ENCODE peak calls at places on chromosomes 7 and 10, in five cellular contexts. One of them, this sample, is unnamed.

GRCh38 chr7:117212969-117213877 is 109.6 kb downstream of the WNT2 start:
- DNase-seq in stimulated activated CD4-positive, alpha-beta T cell treated with anti-CD3 and anti-CD28 coated beads, Interleukin-12 subunit alpha, Interleukin-12 subunit beta, amount 100 ng/mL, for 4 hours: peak; percentile 17
- DNase-seq in fibroblast of pulmonary artery: peak; percentile 77
- DNase-seq in hypothalamus: no peak
- DNase-seq in transverse colon: peak; percentile 43
- DNase-seq in this sample: peak; percentile 51

GRCh38 chr7:12738665-12739064 is 51.2 kb downstream of the ARL4A start:
- DNase-seq in stimulated activated CD4-positive, alpha-beta T cell treated with anti-CD3 and anti-CD28 coated beads, Interleukin-12 subunit alpha, Interleukin-12 subunit beta, amount 100 ng/mL, for 4 hours: no peak
- DNase-seq in transverse colon: no peak
- DNase-seq in fibroblast of pulmonary artery: no peak
- DNase-seq in hypothalamus: no peak
- DNase-seq in this sample: no peak

GRCh38 chr10:116164291-116164690 is 108.7 kb downstream of the GFRA1 start:
- DNase-seq in stimulated activated CD4-positive, alpha-beta T cell treated with anti-CD3 and anti-CD28 coated beads, Interleukin-12 subunit alpha, Interleukin-12 subunit beta, amount 100 ng/mL, for 4 hours: no peak
- DNase-seq in fibroblast of pulmonary artery: no peak
- DNase-seq in transverse colon: no peak
- DNase-seq in hypothalamus: no peak
- DNase-seq in this sample: no peak

GRCh38 chr7:122352454-122352853 is 47.9 kb upstream of the FEZF1 start:
- DNase-seq in hypothalamus: no peak
- DNase-seq in stimulated activated CD4-positive, alpha-beta T cell treated with anti-CD3 and anti-CD28 coated beads, Interleukin-12 subunit alpha, Interleukin-12 subunit beta, amount 100 ng/mL, for 4 hours: no peak
- DNase-seq in transverse colon: no peak
- DNase-seq in fibroblast of pulmonary artery: no peak
- DNase-seq in this sample: no peak

GRCh38 chr10:102230264-102230860 is 4.3 kb downstream of the ELOVL3 start:
- DNase-seq in stimulated activated CD4-positive, alpha-beta T cell treated with anti-CD3 and anti-CD28 coated beads, Interleukin-12 subunit alpha, Interleukin-12 subunit beta, amount 100 ng/mL, for 4 hours: peak; percentile 32
- DNase-seq in transverse colon: peak; percentile 35
- DNase-seq in hypothalamus: no peak
- DNase-seq in fibroblast of pulmonary artery: peak; percentile 56
- DNase-seq in this sample: peak; percentile 51

GRCh38 chr7:151255390-151255789 is 6.9 kb upstream of the SMARCD3 start:
- DNase-seq in stimulated activated CD4-positive, alpha-beta T cell treated with anti-CD3 and anti-CD28 coated beads, Interleukin-12 subunit alpha, Interleukin-12 subunit beta, amount 100 ng/mL, for 4 hours: no peak
- DNase-seq in fibroblast of pulmonary artery: no peak
- DNase-seq in hypothalamus: no peak
- DNase-seq in transverse colon: no peak
- DNase-seq in this sample: no peak

GRCh38 chr10:100534726-100535125 is 1.0 kb upstream of the HIF1AN start:
- DNase-seq in hypothalamus: no peak
- DNase-seq in fibroblast of pulmonary artery: no peak
- DNase-seq in stimulated activated CD4-positive, alpha-beta T cell treated with anti-CD3 and anti-CD28 coated beads, Interleukin-12 subunit alpha, Interleukin-12 subunit beta, amount 100 ng/mL, for 4 hours: no peak
- DNase-seq in transverse colon: no peak
- DNase-seq in this sample: no peak

GRCh38 chr7:74438327-74438726 is 15.4 kb upstream of the GTF2IRD1 start:
- DNase-seq in transverse colon: no peak
- DNase-seq in fibroblast of pulmonary artery: no peak
- DNase-seq in stimulated activated CD4-positive, alpha-beta T cell treated with anti-CD3 and anti-CD28 coated beads, Interleukin-12 subunit alpha, Interleukin-12 subunit beta, amount 100 ng/mL, for 4 hours: no peak
- DNase-seq in hypothalamus: no peak
- DNase-seq in this sample: no peak

GRCh38 chr10:91909178-91909677 is at the start of gene FGFBP3:
- DNase-seq in stimulated activated CD4-positive, alpha-beta T cell treated with anti-CD3 and anti-CD28 coated beads, Interleukin-12 subunit alpha, Interleukin-12 subunit beta, amount 100 ng/mL, for 4 hours: peak; percentile 21
- DNase-seq in transverse colon: peak; percentile 28
- DNase-seq in hypothalamus: no peak
- DNase-seq in fibroblast of pulmonary artery: peak; percentile 51
- DNase-seq in this sample: no peak

GRCh38 chr7:66187894-66188293 is 17.2 kb upstream of the TPST1 start:
- DNase-seq in fibroblast of pulmonary artery: peak; percentile 61
- DNase-seq in hypothalamus: no peak
- DNase-seq in transverse colon: no peak
- DNase-seq in stimulated activated CD4-positive, alpha-beta T cell treated with anti-CD3 and anti-CD28 coated beads, Interleukin-12 subunit alpha, Interleukin-12 subunit beta, amount 100 ng/mL, for 4 hours: no peak
- DNase-seq in this sample: no peak

GRCh38 chr10:113132651-113133088 is 182.6 kb downstream of the TCF7L2 start:
- DNase-seq in fibroblast of pulmonary artery: peak; percentile 36
- DNase-seq in stimulated activated CD4-positive, alpha-beta T cell treated with anti-CD3 and anti-CD28 coated beads, Interleukin-12 subunit alpha, Interleukin-12 subunit beta, amount 100 ng/mL, for 4 hours: no peak
- DNase-seq in hypothalamus: no peak
- DNase-seq in transverse colon: no peak
- DNase-seq in this sample: no peak

GRCh38 chr10:1168763-1169162 is 112.6 kb downstream of the WDR37 start:
- DNase-seq in transverse colon: no peak
- DNase-seq in stimulated activated CD4-positive, alpha-beta T cell treated with anti-CD3 and anti-CD28 coated beads, Interleukin-12 subunit alpha, Interleukin-12 subunit beta, amount 100 ng/mL, for 4 hours: no peak
- DNase-seq in hypothalamus: no peak
- DNase-seq in fibroblast of pulmonary artery: no peak
- DNase-seq in this sample: no peak

GRCh38 chr7:149283321-149283720 is 21.3 kb downstream of the ZNF783 start:
- DNase-seq in fibroblast of pulmonary artery: no peak
- DNase-seq in transverse colon: no peak
- DNase-seq in stimulated activated CD4-positive, alpha-beta T cell treated with anti-CD3 and anti-CD28 coated beads, Interleukin-12 subunit alpha, Interleukin-12 subunit beta, amount 100 ng/mL, for 4 hours: no peak
- DNase-seq in hypothalamus: no peak
- DNase-seq in this sample: no peak

GRCh38 chr7:19408821-19409220 is 263.6 kb upstream of the FERD3L start:
- DNase-seq in hypothalamus: no peak
- DNase-seq in fibroblast of pulmonary artery: no peak
- DNase-seq in stimulated activated CD4-positive, alpha-beta T cell treated with anti-CD3 and anti-CD28 coated beads, Interleukin-12 subunit alpha, Interleukin-12 subunit beta, amount 100 ng/mL, for 4 hours: no peak
- DNase-seq in transverse colon: no peak
- DNase-seq in this sample: no peak

GRCh38 chr10:7445474-7446135 is 34.8 kb upstream of the SFMBT2 start:
- DNase-seq in transverse colon: no peak
- DNase-seq in hypothalamus: peak; percentile 15
- DNase-seq in stimulated activated CD4-positive, alpha-beta T cell treated with anti-CD3 and anti-CD28 coated beads, Interleukin-12 subunit alpha, Interleukin-12 subunit beta, amount 100 ng/mL, for 4 hours: no peak
- DNase-seq in fibroblast of pulmonary artery: no peak
- DNase-seq in this sample: peak; percentile 52

GRCh38 chr10:47231414-47231813 is 68.6 kb upstream of the GDF10 start:
- DNase-seq in hypothalamus: no peak
- DNase-seq in stimulated activated CD4-positive, alpha-beta T cell treated with anti-CD3 and anti-CD28 coated beads, Interleukin-12 subunit alpha, Interleukin-12 subunit beta, amount 100 ng/mL, for 4 hours: no peak
- DNase-seq in transverse colon: no peak
- DNase-seq in fibroblast of pulmonary artery: no peak
- DNase-seq in this sample: no peak

GRCh38 chr10:43128958-43129706 is 9.1 kb upstream of the CSGALNACT2 start:
- DNase-seq in transverse colon: peak; percentile 16
- DNase-seq in hypothalamus: no peak
- DNase-seq in stimulated activated CD4-positive, alpha-beta T cell treated with anti-CD3 and anti-CD28 coated beads, Interleukin-12 subunit alpha, Interleukin-12 subunit beta, amount 100 ng/mL, for 4 hours: no peak
- DNase-seq in fibroblast of pulmonary artery: peak; percentile 95
- DNase-seq in this sample: peak; percentile 78

GRCh38 chr7:76338298-76339084 is 20.3 kb downstream of the YWHAG start:
- DNase-seq in fibroblast of pulmonary artery: no peak
- DNase-seq in hypothalamus: no peak
- DNase-seq in transverse colon: no peak
- DNase-seq in stimulated activated CD4-positive, alpha-beta T cell treated with anti-CD3 and anti-CD28 coated beads, Interleukin-12 subunit alpha, Interleukin-12 subunit beta, amount 100 ng/mL, for 4 hours: no peak
- DNase-seq in this sample: no peak

GRCh38 chr7:32290015-32290414 is 200.2 kb downstream of the LSM5 start:
- DNase-seq in transverse colon: no peak
- DNase-seq in stimulated activated CD4-positive, alpha-beta T cell treated with anti-CD3 and anti-CD28 coated beads, Interleukin-12 subunit alpha, Interleukin-12 subunit beta, amount 100 ng/mL, for 4 hours: no peak
- DNase-seq in hypothalamus: peak; percentile 59
- DNase-seq in fibroblast of pulmonary artery: no peak
- DNase-seq in this sample: no peak

GRCh38 chr7:31488562-31489203 is 25.2 kb upstream of the ITPRID1 start:
- DNase-seq in stimulated activated CD4-positive, alpha-beta T cell treated with anti-CD3 and anti-CD28 coated beads, Interleukin-12 subunit alpha, Interleukin-12 subunit beta, amount 100 ng/mL, for 4 hours: peak; percentile 12
- DNase-seq in hypothalamus: peak; percentile 17
- DNase-seq in fibroblast of pulmonary artery: peak; percentile 17
- DNase-seq in transverse colon: peak; percentile 56
- DNase-seq in this sample: peak; percentile 65

GRCh38 chr7:69166979-69167516 is 431.2 kb upstream of the AUTS2 start:
- DNase-seq in transverse colon: no peak
- DNase-seq in stimulated activated CD4-positive, alpha-beta T cell treated with anti-CD3 and anti-CD28 coated beads, Interleukin-12 subunit alpha, Interleukin-12 subunit beta, amount 100 ng/mL, for 4 hours: no peak
- DNase-seq in hypothalamus: no peak
- DNase-seq in fibroblast of pulmonary artery: no peak
- DNase-seq in this sample: no peak

GRCh38 chr10:114575417-114576131 is 82.5 kb downstream of the ABLIM1 start:
- DNase-seq in stimulated activated CD4-positive, alpha-beta T cell treated with anti-CD3 and anti-CD28 coated beads, Interleukin-12 subunit alpha, Interleukin-12 subunit beta, amount 100 ng/mL, for 4 hours: no peak
- DNase-seq in transverse colon: no peak
- DNase-seq in hypothalamus: no peak
- DNase-seq in fibroblast of pulmonary artery: no peak
- DNase-seq in this sample: no peak

GRCh38 chr10:75505840-75506506 is 74.5 kb downstream of the LRMDA start:
- DNase-seq in fibroblast of pulmonary artery: no peak
- DNase-seq in stimulated activated CD4-positive, alpha-beta T cell treated with anti-CD3 and anti-CD28 coated beads, Interleukin-12 subunit alpha, Interleukin-12 subunit beta, amount 100 ng/mL, for 4 hours: no peak
- DNase-seq in transverse colon: no peak
- DNase-seq in hypothalamus: no peak
- DNase-seq in this sample: no peak

GRCh38 chr10:79105818-79106217 is 37.1 kb downstream of the ZMIZ1 start:
- DNase-seq in transverse colon: no peak
- DNase-seq in fibroblast of pulmonary artery: no peak
- DNase-seq in stimulated activated CD4-positive, alpha-beta T cell treated with anti-CD3 and anti-CD28 coated beads, Interleukin-12 subunit alpha, Interleukin-12 subunit beta, amount 100 ng/mL, for 4 hours: no peak
- DNase-seq in hypothalamus: no peak
- DNase-seq in this sample: no peak

GRCh38 chr10:127300868-127301321 is 104.5 kb upstream of the INSYN2A start:
- DNase-seq in hypothalamus: no peak
- DNase-seq in fibroblast of pulmonary artery: no peak
- DNase-seq in transverse colon: peak; percentile 38
- DNase-seq in stimulated activated CD4-positive, alpha-beta T cell treated with anti-CD3 and anti-CD28 coated beads, Interleukin-12 subunit alpha, Interleukin-12 subunit beta, amount 100 ng/mL, for 4 hours: no peak
- DNase-seq in this sample: no peak

GRCh38 chr7:108045154-108045553 is 42.2 kb upstream of the LAMB1 start:
- DNase-seq in transverse colon: no peak
- DNase-seq in hypothalamus: no peak
- DNase-seq in fibroblast of pulmonary artery: peak; percentile 84
- DNase-seq in stimulated activated CD4-positive, alpha-beta T cell treated with anti-CD3 and anti-CD28 coated beads, Interleukin-12 subunit alpha, Interleukin-12 subunit beta, amount 100 ng/mL, for 4 hours: no peak
- DNase-seq in this sample: no peak

GRCh38 chr10:132978542-132978941 is 36.2 kb upstream of the CFAP46 start:
- DNase-seq in transverse colon: no peak
- DNase-seq in stimulated activated CD4-positive, alpha-beta T cell treated with anti-CD3 and anti-CD28 coated beads, Interleukin-12 subunit alpha, Interleukin-12 subunit beta, amount 100 ng/mL, for 4 hours: no peak
- DNase-seq in fibroblast of pulmonary artery: no peak
- DNase-seq in hypothalamus: no peak
- DNase-seq in this sample: no peak

GRCh38 chr7:90474284-90475210 is 5.1 kb downstream of the PTTG1IP2 start:
- DNase-seq in hypothalamus: no peak
- DNase-seq in stimulated activated CD4-positive, alpha-beta T cell treated with anti-CD3 and anti-CD28 coated beads, Interleukin-12 subunit alpha, Interleukin-12 subunit beta, amount 100 ng/mL, for 4 hours: no peak
- DNase-seq in fibroblast of pulmonary artery: peak; percentile 90
- DNase-seq in transverse colon: no peak
- DNase-seq in this sample: no peak

GRCh38 chr7:100132697-100133137 is 6.0 kb downstream of the MBLAC1 start:
- DNase-seq in hypothalamus: peak; percentile 18
- DNase-seq in stimulated activated CD4-positive, alpha-beta T cell treated with anti-CD3 and anti-CD28 coated beads, Interleukin-12 subunit alpha, Interleukin-12 subunit beta, amount 100 ng/mL, for 4 hours: peak; percentile 57
- DNase-seq in fibroblast of pulmonary artery: peak; percentile 76
- DNase-seq in transverse colon: peak; percentile 76
- DNase-seq in this sample: peak; percentile 80

GRCh38 chr10:87605656-87606308 is 53.9 kb upstream of the PAPSS2 start:
- DNase-seq in stimulated activated CD4-positive, alpha-beta T cell treated with anti-CD3 and anti-CD28 coated beads, Interleukin-12 subunit alpha, Interleukin-12 subunit beta, amount 100 ng/mL, for 4 hours: no peak
- DNase-seq in fibroblast of pulmonary artery: peak; percentile 34
- DNase-seq in hypothalamus: no peak
- DNase-seq in transverse colon: no peak
- DNase-seq in this sample: no peak

GRCh38 chr10:103636996-103637395 is 143.5 kb downstream of the NEURL1 start:
- DNase-seq in fibroblast of pulmonary artery: no peak
- DNase-seq in hypothalamus: no peak
- DNase-seq in transverse colon: no peak
- DNase-seq in stimulated activated CD4-positive, alpha-beta T cell treated with anti-CD3 and anti-CD28 coated beads, Interleukin-12 subunit alpha, Interleukin-12 subunit beta, amount 100 ng/mL, for 4 hours: no peak
- DNase-seq in this sample: no peak

GRCh38 chr10:70274643-70275042 is 9.2 kb downstream of the NPFFR1 start:
- DNase-seq in fibroblast of pulmonary artery: peak; percentile 61
- DNase-seq in hypothalamus: peak; percentile 13
- DNase-seq in transverse colon: no peak
- DNase-seq in stimulated activated CD4-positive, alpha-beta T cell treated with anti-CD3 and anti-CD28 coated beads, Interleukin-12 subunit alpha, Interleukin-12 subunit beta, amount 100 ng/mL, for 4 hours: no peak
- DNase-seq in this sample: no peak

GRCh38 chr10:97861924-97862323 is 12.3 kb downstream of the GOLGA7B start:
- DNase-seq in fibroblast of pulmonary artery: no peak
- DNase-seq in transverse colon: no peak
- DNase-seq in hypothalamus: no peak
- DNase-seq in stimulated activated CD4-positive, alpha-beta T cell treated with anti-CD3 and anti-CD28 coated beads, Interleukin-12 subunit alpha, Interleukin-12 subunit beta, amount 100 ng/mL, for 4 hours: no peak
- DNase-seq in this sample: no peak

GRCh38 chr10:29257106-29257783 is 31.6 kb upstream of the LYZL1 start:
- DNase-seq in hypothalamus: no peak
- DNase-seq in transverse colon: peak; percentile 53
- DNase-seq in stimulated activated CD4-positive, alpha-beta T cell treated with anti-CD3 and anti-CD28 coated beads, Interleukin-12 subunit alpha, Interleukin-12 subunit beta, amount 100 ng/mL, for 4 hours: no peak
- DNase-seq in fibroblast of pulmonary artery: peak; percentile 94
- DNase-seq in this sample: no peak

GRCh38 chr7:104946338-104946737 is 67.7 kb upstream of the KMT2E start:
- DNase-seq in hypothalamus: no peak
- DNase-seq in fibroblast of pulmonary artery: no peak
- DNase-seq in transverse colon: no peak
- DNase-seq in stimulated activated CD4-positive, alpha-beta T cell treated with anti-CD3 and anti-CD28 coated beads, Interleukin-12 subunit alpha, Interleukin-12 subunit beta, amount 100 ng/mL, for 4 hours: no peak
- DNase-seq in this sample: no peak

GRCh38 chr10:99329891-99330674 is 927 bp downstream of the CNNM1 start:
- DNase-seq in fibroblast of pulmonary artery: peak; percentile 4
- DNase-seq in hypothalamus: peak; percentile 36
- DNase-seq in transverse colon: no peak
- DNase-seq in stimulated activated CD4-positive, alpha-beta T cell treated with anti-CD3 and anti-CD28 coated beads, Interleukin-12 subunit alpha, Interleukin-12 subunit beta, amount 100 ng/mL, for 4 hours: peak; percentile 22
- DNase-seq in this sample: peak; percentile 44

GRCh38 chr7:151680810-151681209 is 161.1 kb upstream of the RHEB start:
- DNase-seq in transverse colon: peak; percentile 43
- DNase-seq in hypothalamus: no peak
- DNase-seq in fibroblast of pulmonary artery: peak; percentile 73
- DNase-seq in stimulated activated CD4-positive, alpha-beta T cell treated with anti-CD3 and anti-CD28 coated beads, Interleukin-12 subunit alpha, Interleukin-12 subunit beta, amount 100 ng/mL, for 4 hours: no peak
- DNase-seq in this sample: no peak

GRCh38 chr10:21203473-21204107 is 306.5 kb upstream of the NEBL start:
- DNase-seq in fibroblast of pulmonary artery: no peak
- DNase-seq in hypothalamus: no peak
- DNase-seq in stimulated activated CD4-positive, alpha-beta T cell treated with anti-CD3 and anti-CD28 coated beads, Interleukin-12 subunit alpha, Interleukin-12 subunit beta, amount 100 ng/mL, for 4 hours: no peak
- DNase-seq in transverse colon: no peak
- DNase-seq in this sample: no peak

This sample was measured in GM13977.